ENCODE peak calls at places on chromosomes 13 and 19, in four cellular contexts. One of them, this sample, is unnamed.

GRCh38 chr13:111006508-111007031 is 91.7 kb upstream of the ANKRD10 start:
- DNase-seq in fibroblast of lung: peak
- DNase-seq in mammary epithelial cell: no peak
- DNase-seq in neural progenitor cell: peak
- DNase-seq in this sample: peak

GRCh38 chr13:50085063-50085462 is 69.8 kb downstream of the KCNRG start:
- DNase-seq in fibroblast of lung: peak
- DNase-seq in mammary epithelial cell: peak
- DNase-seq in neural progenitor cell: peak
- DNase-seq in this sample: peak

GRCh38 chr13:44713793-44714469 is 137.8 kb upstream of the TSC22D1 start:
- DNase-seq in fibroblast of lung: peak
- DNase-seq in mammary epithelial cell: peak
- DNase-seq in neural progenitor cell: no peak
- DNase-seq in this sample: peak

GRCh38 chr19:33125929-33126388 is 6.0 kb upstream of the WDR88 start:
- DNase-seq in fibroblast of lung: peak
- DNase-seq in mammary epithelial cell: peak
- DNase-seq in neural progenitor cell: peak
- DNase-seq in this sample: peak

GRCh38 chr13:81480634-81481033 is 1139.7 kb upstream of the SPRY2 start:
- DNase-seq in fibroblast of lung: no peak
- DNase-seq in mammary epithelial cell: peak
- DNase-seq in neural progenitor cell: no peak
- DNase-seq in this sample: peak

GRCh38 chr19:40799558-40800338 is 757 bp downstream of the EGLN2 start:
- DNase-seq in fibroblast of lung: no peak
- DNase-seq in mammary epithelial cell: no peak
- DNase-seq in neural progenitor cell: peak
- DNase-seq in this sample: peak

GRCh38 chr19:940591-941291 is 14.9 kb downstream of the ARID3A start:
- DNase-seq in fibroblast of lung: peak
- DNase-seq in mammary epithelial cell: peak
- DNase-seq in neural progenitor cell: no peak
- DNase-seq in this sample: no peak

GRCh38 chr19:1501200-1501595 is 10.2 kb downstream of the REEP6 start:
- DNase-seq in fibroblast of lung: no peak
- DNase-seq in mammary epithelial cell: no peak
- DNase-seq in neural progenitor cell: no peak
- DNase-seq in this sample: no peak

GRCh38 chr13:26062853-26063444 is 11.1 kb upstream of the SHISA2 start:
- DNase-seq in fibroblast of lung: peak
- DNase-seq in mammary epithelial cell: peak
- DNase-seq in neural progenitor cell: peak
- DNase-seq in this sample: peak

GRCh38 chr19:1774999-1775772 is 21.9 kb downstream of the ONECUT3 start:
- DNase-seq in fibroblast of lung: no peak
- DNase-seq in mammary epithelial cell: no peak
- DNase-seq in neural progenitor cell: no peak
- DNase-seq in this sample: no peak

GRCh38 chr19:3775831-3776230 is 3.8 kb upstream of the RAX2 start:
- DNase-seq in fibroblast of lung: no peak
- DNase-seq in mammary epithelial cell: no peak
- DNase-seq in neural progenitor cell: no peak
- DNase-seq in this sample: no peak

GRCh38 chr19:2290441-2291184 is 8.6 kb upstream of the PEAK3 start:
- DNase-seq in fibroblast of lung: no peak
- DNase-seq in mammary epithelial cell: peak
- DNase-seq in neural progenitor cell: peak
- DNase-seq in this sample: no peak

GRCh38 chr13:102680842-102681725 is 13.8 kb downstream of the METTL21C start:
- DNase-seq in fibroblast of lung: peak
- DNase-seq in mammary epithelial cell: no peak
- DNase-seq in neural progenitor cell: no peak
- DNase-seq in this sample: no peak

GRCh38 chr13:111491021-111491420 is 170.6 kb downstream of the TEX29 start:
- DNase-seq in fibroblast of lung: no peak
- DNase-seq in mammary epithelial cell: no peak
- DNase-seq in neural progenitor cell: no peak
- DNase-seq in this sample: no peak

GRCh38 chr13:40485611-40486517 is 180.6 kb downstream of the FOXO1 start:
- DNase-seq in fibroblast of lung: no peak
- DNase-seq in mammary epithelial cell: no peak
- DNase-seq in neural progenitor cell: peak
- DNase-seq in this sample: no peak

GRCh38 chr19:19276386-19276785 is 3.3 kb upstream of the TM6SF2 start:
- DNase-seq in fibroblast of lung: peak
- DNase-seq in mammary epithelial cell: no peak
- DNase-seq in neural progenitor cell: no peak
- DNase-seq in this sample: peak

GRCh38 chr19:44025217-44025936 is at the start of gene ZNF222:
- DNase-seq in fibroblast of lung: peak
- DNase-seq in mammary epithelial cell: peak
- DNase-seq in neural progenitor cell: peak
- DNase-seq in this sample: peak

GRCh38 chr13:29081036-29081435 is 260.9 kb downstream of the MTUS2 start:
- DNase-seq in fibroblast of lung: no peak
- DNase-seq in mammary epithelial cell: no peak
- DNase-seq in neural progenitor cell: no peak
- DNase-seq in this sample: no peak

GRCh38 chr13:19123502-19123901 is 58.1 kb downstream of the TUBA3C start:
- DNase-seq in fibroblast of lung: no peak
- DNase-seq in mammary epithelial cell: no peak
- DNase-seq in neural progenitor cell: no peak
- DNase-seq in this sample: no peak

GRCh38 chr13:29594310-29594709 is 1.2 kb downstream of the SLC7A1 start:
- DNase-seq in fibroblast of lung: peak
- DNase-seq in mammary epithelial cell: peak
- DNase-seq in neural progenitor cell: peak
- DNase-seq in this sample: peak

GRCh38 chr19:53879145-53880037 is 2.6 kb upstream of the PRKCG start:
- DNase-seq in fibroblast of lung: peak
- DNase-seq in mammary epithelial cell: peak
- DNase-seq in neural progenitor cell: peak
- DNase-seq in this sample: peak

GRCh38 chr13:113947321-113948033 is 26.4 kb downstream of the C13orf46 start:
- DNase-seq in fibroblast of lung: peak
- DNase-seq in mammary epithelial cell: peak
- DNase-seq in neural progenitor cell: peak
- DNase-seq in this sample: peak

GRCh38 chr13:98927954-98928927 is 49.6 kb downstream of the DOCK9 start:
- DNase-seq in fibroblast of lung: peak
- DNase-seq in mammary epithelial cell: no peak
- DNase-seq in neural progenitor cell: no peak
- DNase-seq in this sample: no peak

GRCh38 chr13:91153372-91153771 is 194.1 kb upstream of the MIR17HG start:
- DNase-seq in fibroblast of lung: no peak
- DNase-seq in mammary epithelial cell: no peak
- DNase-seq in neural progenitor cell: no peak
- DNase-seq in this sample: no peak

GRCh38 chr19:54179921-54180452 is 7.0 kb upstream of the TMC4 start:
- DNase-seq in fibroblast of lung: peak
- DNase-seq in mammary epithelial cell: peak
- DNase-seq in neural progenitor cell: peak
- DNase-seq in this sample: peak

GRCh38 chr19:10009269-10009665 is 1.0 kb downstream of the COL5A3 start:
- DNase-seq in fibroblast of lung: peak
- DNase-seq in mammary epithelial cell: peak
- DNase-seq in neural progenitor cell: peak
- DNase-seq in this sample: peak

GRCh38 chr19:10835089-10835753 is 791 bp downstream of the TMED1 start:
- DNase-seq in fibroblast of lung: no peak
- DNase-seq in mammary epithelial cell: peak
- DNase-seq in neural progenitor cell: no peak
- DNase-seq in this sample: no peak

GRCh38 chr13:107581009-107581408 is 634.3 kb downstream of the LIG4 start:
- DNase-seq in fibroblast of lung: no peak
- DNase-seq in mammary epithelial cell: no peak
- DNase-seq in neural progenitor cell: peak
- DNase-seq in this sample: no peak

GRCh38 chr19:19217110-19217509 is 5.4 kb downstream of the NCAN start:
- DNase-seq in fibroblast of lung: peak
- DNase-seq in mammary epithelial cell: peak
- DNase-seq in neural progenitor cell: no peak
- DNase-seq in this sample: no peak

GRCh38 chr13:113562085-113562749 is 22.3 kb upstream of the TFDP1 start:
- DNase-seq in fibroblast of lung: peak
- DNase-seq in mammary epithelial cell: peak
- DNase-seq in neural progenitor cell: peak
- DNase-seq in this sample: peak

GRCh38 chr19:15508035-15508710 is at the start of gene CYP4F22:
- DNase-seq in fibroblast of lung: no peak
- DNase-seq in mammary epithelial cell: no peak
- DNase-seq in neural progenitor cell: no peak
- DNase-seq in this sample: no peak

GRCh38 chr13:52070929-52071523 is 46.5 kb downstream of the UTP14C start:
- DNase-seq in fibroblast of lung: peak
- DNase-seq in mammary epithelial cell: peak
- DNase-seq in neural progenitor cell: no peak
- DNase-seq in this sample: no peak

GRCh38 chr13:32067149-32067961 is 35.8 kb downstream of the FRY start:
- DNase-seq in fibroblast of lung: no peak
- DNase-seq in mammary epithelial cell: no peak
- DNase-seq in neural progenitor cell: no peak
- DNase-seq in this sample: no peak

GRCh38 chr19:40365613-40366401 is 17.3 kb downstream of the PLD3 start:
- DNase-seq in fibroblast of lung: peak
- DNase-seq in mammary epithelial cell: no peak
- DNase-seq in neural progenitor cell: peak
- DNase-seq in this sample: peak

GRCh38 chr19:43540381-43540780 is 7.4 kb downstream of the ZNF575 start:
- DNase-seq in fibroblast of lung: no peak
- DNase-seq in mammary epithelial cell: no peak
- DNase-seq in neural progenitor cell: no peak
- DNase-seq in this sample: no peak

GRCh38 chr19:37706052-37706605 is 13.4 kb downstream of the ZNF607 start:
- DNase-seq in fibroblast of lung: no peak
- DNase-seq in mammary epithelial cell: no peak
- DNase-seq in neural progenitor cell: no peak
- DNase-seq in this sample: no peak

DNA sequence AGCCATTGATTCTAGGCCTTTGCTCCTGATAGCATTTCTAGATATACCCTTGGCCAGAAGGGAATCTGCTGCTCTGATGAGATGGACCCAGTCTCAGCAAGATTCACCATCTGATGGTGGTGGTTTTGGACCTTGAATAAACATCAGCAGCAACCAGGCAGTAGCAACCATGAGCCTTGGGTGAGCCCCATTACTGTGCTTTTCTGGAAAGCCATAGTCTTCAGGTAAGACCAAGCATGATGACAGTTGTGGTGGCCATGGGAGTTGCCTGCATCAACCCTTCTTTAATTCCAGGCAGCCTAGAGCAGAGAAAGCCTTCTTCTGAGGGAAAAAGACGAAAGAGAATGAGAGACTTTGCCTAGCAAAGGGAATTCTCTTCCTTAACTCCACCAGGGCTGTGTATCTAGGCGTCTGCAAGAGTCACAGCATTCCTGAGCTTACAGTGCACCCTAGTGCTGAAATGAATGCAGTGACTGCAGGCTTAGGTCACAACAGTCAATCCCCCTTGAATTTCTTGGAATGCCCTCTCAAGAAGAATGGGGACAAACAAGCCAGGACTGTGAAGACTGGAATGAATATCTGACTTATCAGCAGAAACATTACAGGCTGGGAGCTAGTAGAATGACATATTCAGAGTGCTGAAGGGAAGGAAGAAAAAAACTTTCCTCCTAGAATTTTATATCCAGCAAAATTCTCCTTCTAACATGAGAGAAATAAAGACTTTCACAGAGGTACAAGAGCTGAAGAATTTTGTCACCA is 942.4 kb upstream of the PCDH20 start:
- DNase-seq in fibroblast of lung: peak
- DNase-seq in mammary epithelial cell: no peak
- DNase-seq in neural progenitor cell: peak
- DNase-seq in this sample: peak
- TF ChIP-seq CTCF in fibroblast of lung: no peak
- TF ChIP-seq CTCF in mammary epithelial cell: peak
- TF ChIP-seq CTCF in neural progenitor cell: peak
- TF ChIP-seq CTCF in this sample: peak

DNA sequence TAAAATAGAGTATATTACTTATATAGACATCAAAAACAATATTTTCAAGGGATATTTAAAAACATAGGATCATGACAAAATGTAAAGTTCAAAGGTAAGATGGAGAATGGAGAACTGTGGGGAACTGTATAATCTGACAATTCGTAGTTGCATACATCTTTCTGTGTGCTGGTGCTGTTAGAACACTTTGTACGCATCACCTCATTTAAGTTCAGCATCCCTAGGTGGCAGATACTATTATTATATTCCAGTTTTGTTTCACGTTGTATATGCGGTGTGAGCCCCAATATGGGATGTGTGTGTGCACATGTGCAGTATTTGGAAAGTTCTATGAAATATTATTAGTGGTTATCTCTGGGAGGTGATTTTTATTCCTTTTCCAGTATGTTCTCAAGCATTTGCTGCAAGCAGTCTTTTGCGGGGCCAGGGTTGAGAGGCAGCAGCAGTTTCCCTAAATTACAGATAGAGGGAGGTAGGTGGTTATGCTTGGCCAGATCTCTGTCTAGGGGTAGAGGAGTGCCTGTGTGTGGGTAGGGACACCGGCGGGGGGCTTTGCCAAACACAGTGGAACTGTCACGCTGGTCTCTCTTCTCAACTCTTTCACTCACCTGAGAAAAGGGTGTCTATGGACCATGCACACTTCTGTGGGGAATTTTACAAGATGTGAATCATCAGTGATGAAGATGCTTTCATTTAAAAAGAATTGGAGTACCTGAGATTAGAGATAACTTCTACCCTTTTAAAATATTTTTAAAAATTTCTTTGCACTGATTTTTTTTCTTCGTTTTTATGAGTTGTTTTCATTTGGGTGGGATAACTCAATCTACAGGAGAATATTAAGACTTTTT is 55.6 kb upstream of the ALOX5AP start:
- DNase-seq in fibroblast of lung: peak
- DNase-seq in mammary epithelial cell: no peak
- DNase-seq in neural progenitor cell: peak
- DNase-seq in this sample: peak
- H2AFZ ChIP-seq in fibroblast of lung: no peak
- H2AFZ ChIP-seq in mammary epithelial cell: peak
- H2AFZ ChIP-seq in neural progenitor cell: no peak
- H2AFZ ChIP-seq in this sample: no peak

GRCh38 chr19:8052464-8052859 is at the start of gene CCL25:
- DNase-seq in fibroblast of lung: no peak
- DNase-seq in mammary epithelial cell: no peak
- DNase-seq in neural progenitor cell: no peak
- DNase-seq in this sample: no peak
- H3K4me2 ChIP-seq in fibroblast of lung: no peak
- H3K4me2 ChIP-seq in mammary epithelial cell: no peak
- H3K4me2 ChIP-seq in neural progenitor cell: peak
- H3K4me2 ChIP-seq in this sample: no peak

DNA sequence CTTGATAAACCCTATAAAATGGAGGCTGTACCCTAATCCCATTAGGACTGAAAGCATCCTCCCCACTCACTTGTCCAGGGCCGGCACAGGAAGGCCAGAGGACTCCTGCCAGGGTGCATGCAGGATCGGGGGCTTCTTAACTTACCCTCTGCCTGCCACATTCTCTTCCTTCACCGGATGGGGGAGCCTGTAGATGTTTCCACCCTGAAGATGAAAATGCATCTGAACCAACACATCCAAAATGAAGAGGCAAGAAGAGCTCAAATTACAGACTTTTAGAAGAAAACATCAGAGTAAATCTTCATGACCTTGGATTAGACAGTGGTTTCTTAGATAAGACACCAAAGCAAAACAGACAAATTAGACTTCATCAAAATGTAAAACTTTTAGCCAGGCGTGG is 25.9 kb upstream of the NAPA start:
- DNase-seq in fibroblast of lung: peak
- DNase-seq in mammary epithelial cell: no peak
- DNase-seq in neural progenitor cell: peak
- DNase-seq in this sample: no peak
- TF ChIP-seq CTCF in fibroblast of lung: peak
- TF ChIP-seq CTCF in mammary epithelial cell: no peak
- TF ChIP-seq CTCF in neural progenitor cell: peak
- TF ChIP-seq CTCF in this sample: peak